ENCODE peak calls at places on chromosomes 12 and 14, in five cellular contexts. One of them, this sample, is unnamed.
A peak's percentile ranks its signal among the peaks of the same experiment; 100 is the strongest.

GRCh38 chr14:21106506-21107359 is 5.9 kb downstream of the TMEM253 start:
- DNase-seq in posterior cingulate gyrus: peak; percentile 68
- DNase-seq in psoas muscle: peak; percentile 78
- DNase-seq in HTR-8/SVneo: peak; percentile 62
- DNase-seq in astrocyte of the cerebellum: peak; percentile 59
- DNase-seq in this sample: peak; percentile 79

GRCh38 chr12:11689591-11690158 is 40.2 kb downstream of the ETV6 start:
- DNase-seq in posterior cingulate gyrus: no peak
- DNase-seq in psoas muscle: no peak
- DNase-seq in HTR-8/SVneo: no peak
- DNase-seq in astrocyte of the cerebellum: no peak
- DNase-seq in this sample: no peak

GRCh38 chr12:79508622-79509021 is 182.1 kb downstream of the PAWR start:
- DNase-seq in posterior cingulate gyrus: no peak
- DNase-seq in psoas muscle: no peak
- DNase-seq in HTR-8/SVneo: no peak
- DNase-seq in astrocyte of the cerebellum: no peak
- DNase-seq in this sample: no peak

GRCh38 chr12:2697057-2697456 is 97.7 kb upstream of the FKBP4 start:
- DNase-seq in posterior cingulate gyrus: no peak
- DNase-seq in psoas muscle: no peak
- DNase-seq in HTR-8/SVneo: no peak
- DNase-seq in astrocyte of the cerebellum: no peak
- DNase-seq in this sample: no peak

GRCh38 chr12:53232641-53233538 is 881 bp upstream of the RARG start:
- DNase-seq in posterior cingulate gyrus: peak; percentile 37
- DNase-seq in psoas muscle: peak; percentile 36
- DNase-seq in HTR-8/SVneo: no peak
- DNase-seq in astrocyte of the cerebellum: no peak
- DNase-seq in this sample: no peak

GRCh38 chr14:47269788-47270492 is 405.5 kb downstream of the MDGA2 start:
- DNase-seq in posterior cingulate gyrus: no peak
- DNase-seq in psoas muscle: no peak
- DNase-seq in HTR-8/SVneo: no peak
- DNase-seq in astrocyte of the cerebellum: no peak
- DNase-seq in this sample: no peak

GRCh38 chr14:25350802-25351201 is 300.9 kb upstream of the STXBP6 start:
- DNase-seq in posterior cingulate gyrus: no peak
- DNase-seq in psoas muscle: peak; percentile 19
- DNase-seq in HTR-8/SVneo: no peak
- DNase-seq in astrocyte of the cerebellum: no peak
- DNase-seq in this sample: no peak

GRCh38 chr14:88919502-88919901 is 95.1 kb downstream of the TTC8 start:
- DNase-seq in posterior cingulate gyrus: no peak
- DNase-seq in psoas muscle: no peak
- DNase-seq in HTR-8/SVneo: no peak
- DNase-seq in astrocyte of the cerebellum: no peak
- DNase-seq in this sample: no peak

GRCh38 chr12:34606749-34607519 is 584.6 kb downstream of the ALG10 start:
- DNase-seq in posterior cingulate gyrus: peak; percentile 15
- DNase-seq in psoas muscle: no peak
- DNase-seq in HTR-8/SVneo: no peak
- DNase-seq in astrocyte of the cerebellum: no peak
- DNase-seq in this sample: no peak

GRCh38 chr14:55851301-55851700 is 266.9 kb upstream of the PELI2 start:
- DNase-seq in posterior cingulate gyrus: no peak
- DNase-seq in psoas muscle: no peak
- DNase-seq in HTR-8/SVneo: no peak
- DNase-seq in astrocyte of the cerebellum: no peak
- DNase-seq in this sample: no peak

GRCh38 chr12:2640709-2641108 is 154.1 kb upstream of the FKBP4 start:
- DNase-seq in posterior cingulate gyrus: peak; percentile 79
- DNase-seq in psoas muscle: peak; percentile 72
- DNase-seq in HTR-8/SVneo: peak; percentile 96
- DNase-seq in astrocyte of the cerebellum: peak; percentile 84
- DNase-seq in this sample: peak; percentile 81

GRCh38 chr12:34294137-34294536 is 271.8 kb downstream of the ALG10 start:
- DNase-seq in posterior cingulate gyrus: peak; percentile 4
- DNase-seq in psoas muscle: no peak
- DNase-seq in HTR-8/SVneo: no peak
- DNase-seq in astrocyte of the cerebellum: no peak
- DNase-seq in this sample: no peak

GRCh38 chr14:57818511-57818910 is 47.4 kb downstream of the SLC35F4 start:
- DNase-seq in posterior cingulate gyrus: no peak
- DNase-seq in psoas muscle: no peak
- DNase-seq in HTR-8/SVneo: no peak
- DNase-seq in astrocyte of the cerebellum: no peak
- DNase-seq in this sample: no peak

GRCh38 chr12:121227294-121227693 is 17.4 kb downstream of the P2RX4 start:
- DNase-seq in posterior cingulate gyrus: no peak
- DNase-seq in psoas muscle: no peak
- DNase-seq in HTR-8/SVneo: no peak
- DNase-seq in astrocyte of the cerebellum: no peak
- DNase-seq in this sample: no peak

GRCh38 chr12:7369274-7369729 is 65.4 kb downstream of the ACSM4 start:
- DNase-seq in posterior cingulate gyrus: peak; percentile 27
- DNase-seq in psoas muscle: peak; percentile 27
- DNase-seq in HTR-8/SVneo: no peak
- DNase-seq in astrocyte of the cerebellum: no peak
- DNase-seq in this sample: peak; percentile 81

GRCh38 chr14:99125113-99125512 is 146.9 kb downstream of the BCL11B start:
- DNase-seq in posterior cingulate gyrus: no peak
- DNase-seq in psoas muscle: no peak
- DNase-seq in HTR-8/SVneo: no peak
- DNase-seq in astrocyte of the cerebellum: no peak
- DNase-seq in this sample: no peak

GRCh38 chr12:2559931-2560715 is 234.6 kb upstream of the FKBP4 start:
- DNase-seq in posterior cingulate gyrus: no peak
- DNase-seq in psoas muscle: no peak
- DNase-seq in HTR-8/SVneo: no peak
- DNase-seq in astrocyte of the cerebellum: no peak
- DNase-seq in this sample: no peak

GRCh38 chr14:91063119-91063518 is 2.7 kb upstream of the RPS6KA5 start:
- DNase-seq in posterior cingulate gyrus: no peak
- DNase-seq in psoas muscle: no peak
- DNase-seq in HTR-8/SVneo: no peak
- DNase-seq in astrocyte of the cerebellum: no peak
- DNase-seq in this sample: no peak

GRCh38 chr12:48071808-48072207 is 34.1 kb downstream of the SENP1 start:
- DNase-seq in posterior cingulate gyrus: no peak
- DNase-seq in psoas muscle: no peak
- DNase-seq in HTR-8/SVneo: no peak
- DNase-seq in astrocyte of the cerebellum: no peak
- DNase-seq in this sample: no peak

GRCh38 chr12:120903382-120903817 is 758 bp downstream of the SPPL3 start:
- DNase-seq in posterior cingulate gyrus: peak; percentile 40
- DNase-seq in psoas muscle: peak; percentile 55
- DNase-seq in HTR-8/SVneo: peak; percentile 56
- DNase-seq in astrocyte of the cerebellum: no peak
- DNase-seq in this sample: no peak

GRCh38 chr14:77026930-77027537 is 1.5 kb downstream of the IRF2BPL start:
- DNase-seq in posterior cingulate gyrus: no peak
- DNase-seq in psoas muscle: peak; percentile 64
- DNase-seq in HTR-8/SVneo: no peak
- DNase-seq in astrocyte of the cerebellum: no peak
- DNase-seq in this sample: no peak

GRCh38 chr14:68663385-68664076 is 129.3 kb downstream of the ZFP36L1 start:
- DNase-seq in posterior cingulate gyrus: no peak
- DNase-seq in psoas muscle: no peak
- DNase-seq in HTR-8/SVneo: no peak
- DNase-seq in astrocyte of the cerebellum: peak; percentile 46
- DNase-seq in this sample: no peak

GRCh38 chr12:115020091-115020490 is 336.1 kb upstream of the TBX3 start:
- DNase-seq in posterior cingulate gyrus: no peak
- DNase-seq in psoas muscle: no peak
- DNase-seq in HTR-8/SVneo: no peak
- DNase-seq in astrocyte of the cerebellum: no peak
- DNase-seq in this sample: no peak

GRCh38 chr12:32515137-32515860 is 115.9 kb downstream of the FGD4 start:
- DNase-seq in posterior cingulate gyrus: no peak
- DNase-seq in psoas muscle: no peak
- DNase-seq in HTR-8/SVneo: no peak
- DNase-seq in astrocyte of the cerebellum: no peak
- DNase-seq in this sample: no peak

GRCh38 chr12:5154091-5154490 is 110.4 kb downstream of the KCNA5 start:
- DNase-seq in posterior cingulate gyrus: no peak
- DNase-seq in psoas muscle: no peak
- DNase-seq in HTR-8/SVneo: no peak
- DNase-seq in astrocyte of the cerebellum: no peak
- DNase-seq in this sample: no peak

GRCh38 chr12:76688627-76689026 is 75.3 kb upstream of the ZDHHC17 start:
- DNase-seq in posterior cingulate gyrus: no peak
- DNase-seq in psoas muscle: no peak
- DNase-seq in HTR-8/SVneo: no peak
- DNase-seq in astrocyte of the cerebellum: no peak
- DNase-seq in this sample: no peak

GRCh38 chr12:8156845-8157244 is at the start of gene ZNF705A:
- DNase-seq in posterior cingulate gyrus: no peak
- DNase-seq in psoas muscle: no peak
- DNase-seq in HTR-8/SVneo: peak; percentile 33
- DNase-seq in astrocyte of the cerebellum: peak; percentile 40
- DNase-seq in this sample: no peak

GRCh38 chr12:52091869-52092268 is 12.4 kb downstream of the SMIM41 start:
- DNase-seq in posterior cingulate gyrus: no peak
- DNase-seq in psoas muscle: no peak
- DNase-seq in HTR-8/SVneo: no peak
- DNase-seq in astrocyte of the cerebellum: no peak
- DNase-seq in this sample: peak; percentile 28